ENCODE peak calls at places on chromosomes 11 and 22, in seven cellular contexts. One of them, this sample, is unnamed.

GRCh38 chr11:119474682-119475596 is 52.0 kb upstream of the THY1 start:
- DNase-seq in hepatocyte: peak
- DNase-seq in GM23248: peak
- DNase-seq in fibroblast of lung: peak
- DNase-seq in neural progenitor cell: peak
- DNase-seq in GM23338: peak
- DNase-seq in HCT116: no peak
- DNase-seq in this sample: peak

GRCh38 chr22:30809086-30809485 is 114.4 kb downstream of the OSBP2 start:
- DNase-seq in GM23248: peak
- DNase-seq in HCT116: no peak
- DNase-seq in fibroblast of lung: peak
- DNase-seq in neural progenitor cell: no peak
- DNase-seq in GM23338: no peak
- DNase-seq in hepatocyte: no peak
- DNase-seq in this sample: no peak

GRCh38 chr11:128299132-128299726 is 288.1 kb downstream of the ETS1 start:
- DNase-seq in GM23338: no peak
- DNase-seq in hepatocyte: peak
- DNase-seq in neural progenitor cell: no peak
- DNase-seq in fibroblast of lung: no peak
- DNase-seq in HCT116: no peak
- DNase-seq in GM23248: peak
- DNase-seq in this sample: no peak

GRCh38 chr22:22771696-22772377 is 115.8 kb upstream of the IGLL5 start:
- DNase-seq in hepatocyte: no peak
- DNase-seq in GM23248: no peak
- DNase-seq in GM23338: no peak
- DNase-seq in neural progenitor cell: no peak
- DNase-seq in HCT116: no peak
- DNase-seq in fibroblast of lung: no peak
- DNase-seq in this sample: no peak

GRCh38 chr22:40476341-40476740 is 105.9 kb downstream of the SGSM3 start:
- DNase-seq in GM23338: no peak
- DNase-seq in fibroblast of lung: no peak
- DNase-seq in neural progenitor cell: no peak
- DNase-seq in HCT116: no peak
- DNase-seq in GM23248: no peak
- DNase-seq in hepatocyte: no peak
- DNase-seq in this sample: no peak

GRCh38 chr11:65915101-65915820 is 3.6 kb downstream of the C11orf68 start:
- DNase-seq in neural progenitor cell: no peak
- DNase-seq in hepatocyte: no peak
- DNase-seq in GM23248: peak
- DNase-seq in GM23338: no peak
- DNase-seq in fibroblast of lung: no peak
- DNase-seq in HCT116: no peak
- DNase-seq in this sample: no peak

GRCh38 chr22:21009638-21010425 is 5.1 kb upstream of the P2RX6 start:
- DNase-seq in hepatocyte: peak
- DNase-seq in fibroblast of lung: peak
- DNase-seq in GM23248: peak
- DNase-seq in HCT116: no peak
- DNase-seq in GM23338: peak
- DNase-seq in neural progenitor cell: peak
- DNase-seq in this sample: peak

GRCh38 chr11:63243533-63243932 is at the start of gene SLC22A25:
- DNase-seq in GM23338: no peak
- DNase-seq in neural progenitor cell: no peak
- DNase-seq in GM23248: peak
- DNase-seq in hepatocyte: no peak
- DNase-seq in HCT116: no peak
- DNase-seq in fibroblast of lung: no peak
- DNase-seq in this sample: no peak

GRCh38 chr22:35638408-35638807 is 9.8 kb upstream of the APOL6 start:
- DNase-seq in neural progenitor cell: peak
- DNase-seq in hepatocyte: peak
- DNase-seq in HCT116: no peak
- DNase-seq in GM23248: peak
- DNase-seq in fibroblast of lung: peak
- DNase-seq in GM23338: no peak
- DNase-seq in this sample: no peak

GRCh38 chr11:44003736-44004451 is 43.9 kb upstream of the ACCSL start:
- DNase-seq in HCT116: no peak
- DNase-seq in neural progenitor cell: no peak
- DNase-seq in GM23338: no peak
- DNase-seq in GM23248: no peak
- DNase-seq in fibroblast of lung: no peak
- DNase-seq in hepatocyte: no peak
- DNase-seq in this sample: no peak

GRCh38 chr11:111845256-111846028 is 25.9 kb downstream of the ALG9 start:
- DNase-seq in HCT116: no peak
- DNase-seq in hepatocyte: no peak
- DNase-seq in GM23338: no peak
- DNase-seq in neural progenitor cell: no peak
- DNase-seq in fibroblast of lung: no peak
- DNase-seq in GM23248: peak
- DNase-seq in this sample: peak

GRCh38 chr22:29727248-29727551 is 7.4 kb downstream of the CABP7 start:
- DNase-seq in fibroblast of lung: no peak
- DNase-seq in HCT116: no peak
- DNase-seq in GM23248: peak
- DNase-seq in hepatocyte: peak
- DNase-seq in GM23338: peak
- DNase-seq in neural progenitor cell: peak
- DNase-seq in this sample: no peak

GRCh38 chr22:37818397-37819099 is 4.6 kb upstream of the GALR3 start:
- DNase-seq in GM23338: peak
- DNase-seq in hepatocyte: peak
- DNase-seq in HCT116: no peak
- DNase-seq in fibroblast of lung: peak
- DNase-seq in GM23248: peak
- DNase-seq in neural progenitor cell: peak
- DNase-seq in this sample: no peak

GRCh38 chr11:59285716-59286260 is 72.9 kb upstream of the OR5AN1 start:
- DNase-seq in neural progenitor cell: no peak
- DNase-seq in HCT116: no peak
- DNase-seq in GM23248: peak
- DNase-seq in hepatocyte: no peak
- DNase-seq in GM23338: no peak
- DNase-seq in fibroblast of lung: no peak
- DNase-seq in this sample: no peak

GRCh38 chr11:88555829-88556202 is 218.3 kb upstream of the CTSC start:
- DNase-seq in fibroblast of lung: peak
- DNase-seq in GM23338: no peak
- DNase-seq in neural progenitor cell: no peak
- DNase-seq in HCT116: no peak
- DNase-seq in GM23248: peak
- DNase-seq in hepatocyte: no peak
- DNase-seq in this sample: no peak

GRCh38 chr22:20610243-20610686 is 102.9 kb downstream of the MED15 start:
- DNase-seq in neural progenitor cell: no peak
- DNase-seq in GM23248: peak
- DNase-seq in fibroblast of lung: peak
- DNase-seq in HCT116: no peak
- DNase-seq in GM23338: no peak
- DNase-seq in hepatocyte: no peak
- DNase-seq in this sample: peak

GRCh38 chr22:20996031-20996410 is 5.9 kb downstream of the THAP7 start:
- DNase-seq in fibroblast of lung: no peak
- DNase-seq in GM23338: no peak
- DNase-seq in HCT116: no peak
- DNase-seq in neural progenitor cell: no peak
- DNase-seq in GM23248: no peak
- DNase-seq in hepatocyte: no peak
- DNase-seq in this sample: no peak

GRCh38 chr11:34916810-34917780 is 677 bp downstream of the PDHX start:
- DNase-seq in neural progenitor cell: no peak
- DNase-seq in fibroblast of lung: peak
- DNase-seq in hepatocyte: no peak
- DNase-seq in GM23248: peak
- DNase-seq in GM23338: peak
- DNase-seq in HCT116: peak
- DNase-seq in this sample: no peak

GRCh38 chr22:24380220-24381218 is 46.9 kb upstream of the ADORA2A start:
- DNase-seq in HCT116: no peak
- DNase-seq in GM23248: no peak
- DNase-seq in hepatocyte: no peak
- DNase-seq in neural progenitor cell: no peak
- DNase-seq in GM23338: no peak
- DNase-seq in fibroblast of lung: no peak
- DNase-seq in this sample: no peak

GRCh38 chr11:67673902-67674301 is 521 bp downstream of the ALDH3B2 start:
- DNase-seq in hepatocyte: no peak
- DNase-seq in HCT116: no peak
- DNase-seq in fibroblast of lung: no peak
- DNase-seq in neural progenitor cell: no peak
- DNase-seq in GM23338: no peak
- DNase-seq in GM23248: no peak
- DNase-seq in this sample: no peak

GRCh38 chr11:67675058-67675747 is 780 bp upstream of the ALDH3B2 start:
- DNase-seq in GM23248: no peak
- DNase-seq in neural progenitor cell: no peak
- DNase-seq in HCT116: no peak
- DNase-seq in hepatocyte: no peak
- DNase-seq in fibroblast of lung: no peak
- DNase-seq in GM23338: no peak
- DNase-seq in this sample: peak

GRCh38 chr11:67673358-67673757 is 1.1 kb downstream of the ALDH3B2 start:
- DNase-seq in GM23248: no peak
- DNase-seq in HCT116: no peak
- DNase-seq in fibroblast of lung: no peak
- DNase-seq in hepatocyte: no peak
- DNase-seq in GM23338: no peak
- DNase-seq in neural progenitor cell: no peak
- DNase-seq in this sample: no peak

GRCh38 chr11:67671211-67671520 is 3.3 kb downstream of the ALDH3B2 start:
- DNase-seq in GM23338: no peak
- DNase-seq in hepatocyte: no peak
- DNase-seq in GM23248: no peak
- DNase-seq in fibroblast of lung: no peak
- DNase-seq in neural progenitor cell: no peak
- DNase-seq in HCT116: no peak
- DNase-seq in this sample: no peak

DNA sequence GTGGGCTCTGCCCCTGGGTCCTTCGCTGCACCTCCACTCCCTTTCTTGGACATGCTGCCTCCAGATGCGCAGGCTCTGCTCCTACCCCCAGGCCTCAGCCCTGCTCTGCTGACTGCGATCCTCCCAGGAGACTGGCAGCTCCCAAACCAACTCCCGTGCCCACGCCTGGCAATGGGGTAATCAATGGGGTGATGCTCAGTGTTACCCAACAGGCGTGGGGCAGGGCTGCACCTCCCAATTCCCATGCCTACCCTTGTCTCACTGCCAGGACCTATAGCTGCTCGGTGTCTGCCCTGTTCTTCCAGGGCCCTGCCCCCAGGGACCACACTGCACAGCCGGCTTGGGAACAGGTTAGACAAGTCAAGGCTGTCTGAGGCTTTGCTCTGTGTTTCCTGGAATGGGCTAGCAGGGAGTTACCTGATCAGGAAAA is at the start of gene ALDH3B2:
- DNase-seq in GM23248: no peak
- DNase-seq in neural progenitor cell: no peak
- DNase-seq in GM23338: no peak
- DNase-seq in fibroblast of lung: no peak
- DNase-seq in hepatocyte: peak
- DNase-seq in HCT116: no peak
- DNase-seq in this sample: peak
- H3K4me3 ChIP-seq in GM23248: no peak
- H3K4me3 ChIP-seq in neural progenitor cell: no peak
- H3K4me3 ChIP-seq in GM23338: no peak
- H3K4me3 ChIP-seq in fibroblast of lung: no peak
- H3K4me3 ChIP-seq in hepatocyte: no peak
- H3K4me3 ChIP-seq in HCT116: no peak
- H3K4me3 ChIP-seq in this sample: peak

DNA sequence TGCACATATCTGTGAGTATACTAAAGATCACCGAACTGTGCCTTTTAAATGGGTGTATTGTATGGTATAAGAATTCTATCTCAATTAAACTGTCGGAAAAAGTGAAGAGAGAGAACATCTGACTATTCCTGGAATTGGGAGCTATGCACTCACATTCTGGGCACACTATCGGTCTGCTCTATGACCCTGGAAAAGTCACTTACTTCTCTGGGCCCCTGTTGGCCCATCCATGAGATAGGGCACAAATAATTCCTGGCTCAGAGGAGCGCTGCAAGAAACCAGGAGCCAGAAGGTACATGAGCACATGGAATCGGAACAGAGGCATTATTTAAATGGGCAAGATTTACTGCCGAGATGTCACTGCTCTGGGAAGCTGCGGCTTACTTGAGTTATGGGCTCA is 142.7 kb downstream of the DSCAML1 start:
- DNase-seq in HCT116: no peak
- DNase-seq in GM23338: no peak
- DNase-seq in fibroblast of lung: no peak
- DNase-seq in hepatocyte: no peak
- DNase-seq in neural progenitor cell: no peak
- DNase-seq in GM23248: no peak
- DNase-seq in this sample: no peak
- TF ChIP-seq EZH2 in HCT116: no peak
- TF ChIP-seq EZH2 in GM23338: no peak
- TF ChIP-seq EZH2 in fibroblast of lung: no peak
- TF ChIP-seq EZH2 in hepatocyte: no peak
- TF ChIP-seq EZH2 in neural progenitor cell: no peak
- TF ChIP-seq EZH2 in GM23248: no peak
- TF ChIP-seq EZH2 in this sample: peak

GRCh38 chr11:6603287-6604080 is at the start of the genes ILK and RRP8:
- DNase-seq in fibroblast of lung: peak
- DNase-seq in hepatocyte: peak
- DNase-seq in GM23338: peak
- DNase-seq in GM23248: peak
- DNase-seq in neural progenitor cell: peak
- DNase-seq in HCT116: peak
- DNase-seq in this sample: peak
- H2AFZ ChIP-seq in fibroblast of lung: peak
- H2AFZ ChIP-seq in hepatocyte: peak
- H2AFZ ChIP-seq in GM23338: peak
- H2AFZ ChIP-seq in GM23248: peak
- H2AFZ ChIP-seq in neural progenitor cell: peak
- H2AFZ ChIP-seq in HCT116: no peak
- H2AFZ ChIP-seq in this sample: peak

DNA sequence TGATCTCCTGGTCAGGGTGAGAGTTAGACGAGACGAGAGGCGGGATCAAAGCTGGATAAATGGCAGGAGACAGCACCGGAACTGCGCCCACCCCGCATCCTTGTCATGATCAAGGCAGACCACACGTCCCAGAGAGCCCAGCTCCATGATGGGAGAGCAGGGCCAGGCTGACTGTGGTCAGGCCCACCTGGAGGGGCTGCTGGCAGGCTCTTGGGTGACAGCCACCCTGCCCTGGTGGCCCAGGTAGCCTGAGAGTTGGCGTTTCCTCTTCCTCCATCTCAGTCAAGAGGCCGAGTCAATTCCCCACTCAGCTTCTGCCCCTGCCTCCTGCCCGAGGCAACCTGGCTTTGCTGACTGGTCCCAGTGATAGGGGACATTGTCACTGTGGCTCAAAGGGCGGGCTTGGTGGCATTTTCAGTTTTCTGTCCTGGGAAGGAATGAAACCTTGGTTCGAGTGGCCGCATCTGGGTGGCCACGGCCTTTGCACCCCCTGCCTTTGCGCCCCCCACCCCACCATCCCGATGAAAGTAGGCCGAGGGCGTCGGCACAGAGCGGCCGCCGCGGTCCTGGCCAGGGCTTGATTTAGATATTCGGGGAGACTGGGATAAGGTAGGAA is 60.8 kb upstream of the PPARA start:
- DNase-seq in neural progenitor cell: no peak
- DNase-seq in fibroblast of lung: no peak
- DNase-seq in HCT116: no peak
- DNase-seq in GM23338: no peak
- DNase-seq in GM23248: no peak
- DNase-seq in hepatocyte: no peak
- DNase-seq in this sample: no peak
- H3K4me3 ChIP-seq in neural progenitor cell: no peak
- H3K4me3 ChIP-seq in fibroblast of lung: no peak
- H3K4me3 ChIP-seq in HCT116: no peak
- H3K4me3 ChIP-seq in GM23338: no peak
- H3K4me3 ChIP-seq in GM23248: peak
- H3K4me3 ChIP-seq in hepatocyte: no peak
- H3K4me3 ChIP-seq in this sample: no peak